ENCODE peak calls at places on chromosome 7, in seven cellular contexts. One of them, this sample, is unnamed.

GRCh38 chr7:137757146-137757925 is 89.4 kb downstream of the DGKI start:
- DNase-seq in Panc1: no peak
- DNase-seq in Caco-2: no peak
- DNase-seq in OCI-LY7: no peak
- DNase-seq in BJ: no peak
- DNase-seq in lower leg skin: no peak
- DNase-seq in heart left ventricle: no peak
- DNase-seq in this sample: no peak

GRCh38 chr7:138878064-138878463 is 80.1 kb upstream of the ATP6V0A4 start:
- DNase-seq in heart left ventricle: no peak
- DNase-seq in BJ: no peak
- DNase-seq in Panc1: no peak
- DNase-seq in OCI-LY7: no peak
- DNase-seq in Caco-2: no peak
- DNase-seq in lower leg skin: no peak
- DNase-seq in this sample: no peak

GRCh38 chr7:47763063-47763974 is 181.4 kb upstream of the TNS3 start:
- DNase-seq in OCI-LY7: no peak
- DNase-seq in heart left ventricle: no peak
- DNase-seq in Panc1: peak; percentile 96
- DNase-seq in BJ: peak; percentile 97
- DNase-seq in lower leg skin: no peak
- DNase-seq in Caco-2: peak; percentile 96
- DNase-seq in this sample: no peak

GRCh38 chr7:106737202-106737562 is 76.2 kb upstream of the CCDC71L start:
- DNase-seq in Caco-2: no peak
- DNase-seq in Panc1: no peak
- DNase-seq in heart left ventricle: no peak
- DNase-seq in OCI-LY7: peak; percentile 30
- DNase-seq in BJ: no peak
- DNase-seq in lower leg skin: no peak
- DNase-seq in this sample: no peak

GRCh38 chr7:113013761-113014449 is 72.7 kb downstream of the GPR85 start:
- DNase-seq in heart left ventricle: peak; percentile 20
- DNase-seq in OCI-LY7: no peak
- DNase-seq in lower leg skin: no peak
- DNase-seq in Caco-2: no peak
- DNase-seq in Panc1: no peak
- DNase-seq in BJ: no peak
- DNase-seq in this sample: no peak

GRCh38 chr7:1668486-1668931 is 1.6 kb upstream of the ELFN1 start:
- DNase-seq in Panc1: no peak
- DNase-seq in BJ: no peak
- DNase-seq in Caco-2: peak; percentile 45
- DNase-seq in heart left ventricle: peak; percentile 56
- DNase-seq in OCI-LY7: no peak
- DNase-seq in lower leg skin: no peak
- DNase-seq in this sample: peak; percentile 26

GRCh38 chr7:129401228-129401967 is 32.8 kb upstream of the STRIP2 start:
- DNase-seq in lower leg skin: no peak
- DNase-seq in OCI-LY7: no peak
- DNase-seq in heart left ventricle: no peak
- DNase-seq in Panc1: no peak
- DNase-seq in Caco-2: no peak
- DNase-seq in BJ: peak; percentile 6
- DNase-seq in this sample: no peak

GRCh38 chr7:70574970-70575799 is 556.8 kb upstream of the GALNT17 start:
- DNase-seq in Caco-2: no peak
- DNase-seq in Panc1: no peak
- DNase-seq in OCI-LY7: no peak
- DNase-seq in BJ: no peak
- DNase-seq in lower leg skin: no peak
- DNase-seq in heart left ventricle: no peak
- DNase-seq in this sample: no peak

GRCh38 chr7:143936087-143937009 is 1.3 kb downstream of the OR2F2 start:
- DNase-seq in BJ: peak; percentile 83
- DNase-seq in Caco-2: no peak
- DNase-seq in heart left ventricle: no peak
- DNase-seq in OCI-LY7: no peak
- DNase-seq in lower leg skin: no peak
- DNase-seq in Panc1: no peak
- DNase-seq in this sample: no peak

DNA sequence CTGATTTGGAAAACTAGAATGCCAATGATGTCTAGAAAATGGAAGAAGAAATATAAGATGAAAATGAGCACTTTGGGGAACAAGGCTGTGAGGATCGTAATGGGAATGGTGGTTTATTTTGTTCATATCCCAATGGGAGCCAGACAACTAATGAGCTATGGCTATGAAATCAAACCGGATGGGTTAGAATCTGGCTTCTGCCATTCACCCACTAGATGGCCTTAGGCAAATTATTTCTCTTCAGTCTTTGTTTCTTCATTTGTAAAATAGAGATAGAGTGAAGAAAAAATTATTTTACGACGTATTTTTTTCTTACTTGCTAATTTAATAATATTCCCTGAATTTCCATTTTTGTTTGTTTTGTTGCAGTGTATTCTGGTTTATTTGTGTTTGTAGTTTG is 572.1 kb upstream of the IGFBP3 start:
- DNase-seq in heart left ventricle: no peak
- DNase-seq in lower leg skin: no peak
- DNase-seq in Caco-2: no peak
- DNase-seq in BJ: no peak
- DNase-seq in OCI-LY7: no peak
- DNase-seq in Panc1: no peak
- DNase-seq in this sample: no peak
- TF ChIP-seq CTCF in heart left ventricle: no peak
- TF ChIP-seq CTCF in lower leg skin: no peak
- TF ChIP-seq CTCF in Caco-2: no peak
- TF ChIP-seq CTCF in BJ: no peak
- TF ChIP-seq CTCF in OCI-LY7: no peak
- TF ChIP-seq CTCF in Panc1: no peak
- TF ChIP-seq CTCF in this sample: no peak

GRCh38 chr7:3480197-3480596 is 179.1 kb downstream of the SDK1 start:
- DNase-seq in lower leg skin: no peak
- DNase-seq in Panc1: no peak
- DNase-seq in BJ: no peak
- DNase-seq in heart left ventricle: no peak
- DNase-seq in Caco-2: no peak
- DNase-seq in OCI-LY7: no peak
- DNase-seq in this sample: no peak

GRCh38 chr7:3481435-3481834 is 180.4 kb downstream of the SDK1 start:
- DNase-seq in heart left ventricle: no peak
- DNase-seq in lower leg skin: no peak
- DNase-seq in OCI-LY7: no peak
- DNase-seq in BJ: no peak
- DNase-seq in Panc1: no peak
- DNase-seq in Caco-2: no peak
- DNase-seq in this sample: no peak

GRCh38 chr7:3482147-3482921 is 181.3 kb downstream of the SDK1 start:
- DNase-seq in heart left ventricle: no peak
- DNase-seq in Panc1: peak; percentile 70
- DNase-seq in Caco-2: peak; percentile 65
- DNase-seq in OCI-LY7: peak; percentile 23
- DNase-seq in lower leg skin: no peak
- DNase-seq in BJ: no peak
- DNase-seq in this sample: no peak
- TF ChIP-seq CTCF in heart left ventricle: peak; percentile 19
- TF ChIP-seq CTCF in Panc1: peak; percentile 92
- TF ChIP-seq CTCF in Caco-2: peak; percentile 76
- TF ChIP-seq CTCF in OCI-LY7: peak; percentile 75
- TF ChIP-seq CTCF in lower leg skin: no peak
- TF ChIP-seq CTCF in BJ: no peak
- TF ChIP-seq CTCF in this sample: peak; percentile 19

DNA sequence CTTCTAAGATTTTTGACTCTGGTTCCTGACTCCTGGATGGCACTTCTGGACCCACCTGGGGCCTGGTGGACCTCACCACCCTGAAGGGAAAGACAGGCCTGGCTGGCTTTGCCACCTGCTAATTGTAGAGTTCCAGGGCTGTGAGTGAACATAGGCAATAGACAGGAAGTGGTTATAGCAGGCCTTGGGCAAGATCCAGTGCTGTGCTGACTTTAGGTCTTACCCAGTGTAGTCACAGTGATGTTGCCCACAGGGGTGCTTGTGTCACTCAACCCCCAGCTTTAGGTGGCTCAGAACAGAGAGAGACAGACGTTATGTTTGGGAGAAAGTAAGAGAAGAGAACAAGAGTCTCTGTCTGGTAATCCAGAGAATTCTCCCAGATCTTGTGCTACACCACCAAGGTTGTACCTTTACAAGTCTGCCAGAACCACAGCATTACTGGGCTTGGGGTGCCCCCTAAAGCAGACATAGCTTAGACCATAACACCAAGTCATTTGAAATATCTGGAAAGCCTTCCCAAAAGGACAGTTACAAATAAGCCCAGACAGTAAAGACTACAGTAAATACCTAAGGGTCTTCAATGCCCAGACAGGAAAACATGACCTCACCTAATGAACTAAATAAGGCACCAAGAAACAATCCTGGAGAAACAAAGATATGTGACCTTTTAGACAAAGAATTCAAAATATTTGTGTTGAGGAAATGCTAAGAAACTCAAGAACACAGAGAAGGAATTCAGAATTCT is 303.4 kb downstream of the PCLO start:
- DNase-seq in lower leg skin: no peak
- DNase-seq in BJ: peak; percentile 5
- DNase-seq in Panc1: no peak
- DNase-seq in OCI-LY7: no peak
- DNase-seq in heart left ventricle: no peak
- DNase-seq in Caco-2: no peak
- DNase-seq in this sample: no peak
- TF ChIP-seq CTCF in lower leg skin: no peak
- TF ChIP-seq CTCF in BJ: no peak
- TF ChIP-seq CTCF in Panc1: no peak
- TF ChIP-seq CTCF in OCI-LY7: no peak
- TF ChIP-seq CTCF in heart left ventricle: no peak
- TF ChIP-seq CTCF in Caco-2: no peak
- TF ChIP-seq CTCF in this sample: no peak

GRCh38 chr7:21125297-21125696 is 302.6 kb upstream of the SP4 start:
- DNase-seq in lower leg skin: no peak
- DNase-seq in Panc1: no peak
- DNase-seq in Caco-2: no peak
- DNase-seq in OCI-LY7: no peak
- DNase-seq in heart left ventricle: no peak
- DNase-seq in BJ: no peak
- DNase-seq in this sample: no peak
- TF ChIP-seq CTCF in lower leg skin: no peak
- TF ChIP-seq CTCF in Panc1: no peak
- TF ChIP-seq CTCF in Caco-2: no peak
- TF ChIP-seq CTCF in OCI-LY7: no peak
- TF ChIP-seq CTCF in heart left ventricle: no peak
- TF ChIP-seq CTCF in BJ: no peak
- TF ChIP-seq CTCF in this sample: no peak